ENCODE peak calls at places on chromosome 15, in six cellular contexts. T is upper lobe of left lung, S is HCT116, R is Panc1, E is prostate gland, N is H1. X is an unnamed sample.

GRCh38 chr15:71092056-71092600 is 23.1 kb upstream of the THSD4 start:
- DNase-seq in N (peak; percentile 30), T (no peak), R (no peak), E (no peak), S (no peak), X (no peak)

GRCh38 chr15:36356978-36357582 is 222.3 kb upstream of the CDIN1 start:
- DNase-seq in R (no peak), N (no peak), E (no peak), S (no peak), T (no peak), X (no peak)

GRCh38 chr15:60351066-60351465 is 46.7 kb downstream of the ANXA2 start:
- DNase-seq in T (no peak), N (no peak), E (no peak), S (no peak), R (no peak), X (no peak)

GRCh38 chr15:60215225-60215963 is 182.4 kb downstream of the ANXA2 start:
- DNase-seq in R (no peak), S (no peak), T (peak; percentile 30), N (no peak), E (no peak), X (no peak)

GRCh38 chr15:52171386-52171785 is 19.8 kb downstream of the GNB5 start:
- DNase-seq in E (no peak), T (no peak), N (peak; percentile 27), R (no peak), S (no peak), X (no peak)

GRCh38 chr15:39976291-39977274 is 42.7 kb downstream of the EIF2AK4 start:
- DNase-seq in T (peak; percentile 42), E (peak; percentile 68), S (no peak), R (no peak), N (peak; percentile 80), X (peak; percentile 76)

GRCh38 chr15:38868326-38869114 is 303.9 kb upstream of the RASGRP1 start:
- DNase-seq in T (no peak), N (no peak), E (no peak), R (peak; percentile 87), S (peak; percentile 3), X (no peak)

GRCh38 chr15:48646364-48646763 is 855 bp upstream of the FBN1 start:
- DNase-seq in T (no peak), R (no peak), E (no peak), S (no peak), N (no peak), X (no peak)

DNA sequence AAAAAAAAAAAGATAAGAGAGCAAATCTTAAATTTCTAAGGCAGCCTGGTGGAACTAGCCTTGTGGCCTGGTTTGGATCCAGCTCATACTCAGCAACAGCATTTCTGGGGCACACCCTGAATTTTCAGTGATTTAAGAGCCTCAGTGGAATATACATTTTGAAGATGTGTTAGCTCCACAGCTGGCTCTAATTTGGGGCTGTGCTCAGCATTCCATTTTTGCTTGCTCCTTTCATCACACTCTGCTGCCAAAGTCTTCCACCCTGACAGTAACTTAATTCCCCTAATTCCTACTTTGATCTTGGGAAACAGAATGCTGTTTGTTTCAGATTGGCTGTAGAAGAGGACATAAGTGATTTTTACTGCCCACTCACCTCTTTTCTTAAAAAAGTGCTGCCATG is 4.4 kb downstream of the USP50 start:
- DNase-seq in N (no peak), R (no peak), T (no peak), S (no peak), E (no peak), X (no peak)
- TF ChIP-seq POLR2AphosphoS5 in N (no peak), R (no peak), T (no peak), S (no peak), E (no peak), X (no peak)

GRCh38 chr15:87575896-87576295 is 680.6 kb downstream of the NTRK3 start:
- DNase-seq in E (no peak), T (no peak), S (no peak), N (no peak), R (no peak), X (no peak)

GRCh38 chr15:87576486-87577176 is 679.9 kb downstream of the NTRK3 start:
- DNase-seq in R (no peak), E (no peak), N (no peak), T (no peak), S (no peak), X (no peak)

GRCh38 chr15:87579537-87579936 is 677.0 kb downstream of the NTRK3 start:
- DNase-seq in T (no peak), E (no peak), N (no peak), R (no peak), S (no peak), X (no peak)

GRCh38 chr15:87577336-87577735 is 679.2 kb downstream of the NTRK3 start:
- DNase-seq in N (no peak), R (no peak), S (no peak), T (no peak), E (no peak), X (no peak)

GRCh38 chr15:87578776-87579175 is 677.8 kb downstream of the NTRK3 start:
- DNase-seq in T (no peak), N (no peak), R (no peak), S (no peak), E (no peak), X (no peak)
- H3K9me3 ChIP-seq in T (no peaks in the 10 kb centered on the region), N (no peaks in the 10 kb centered on the region), R (no peaks in the 10 kb centered on the region), S (peaks cover 20% of the 10 kb centered on the region), E (no peaks in the 10 kb centered on the region), X (no peaks in the 10 kb centered on the region)

GRCh38 chr15:41558400-41559238 is at the start of gene TYRO3:
- DNase-seq in S (no peak), E (peak; percentile 55), N (peak; percentile 82), R (no peak), T (peak; percentile 61), X (peak; percentile 88)

GRCh38 chr15:41556657-41557056 is 2.4 kb upstream of the TYRO3 start:
- DNase-seq in R (no peak), S (no peak), T (no peak), N (no peak), E (no peak), X (no peak)

GRCh38 chr15:41559239-41559488 is 152 bp downstream of the TYRO3 start:
- DNase-seq in S (no peak), N (no peak), E (no peak), T (no peak), R (no peak), X (no peak)

GRCh38 chr15:41559489-41560177 is 621 bp downstream of the TYRO3 start:
- DNase-seq in N (peak; percentile 64), T (peak; percentile 31), E (no peak), R (no peak), S (no peak), X (peak; percentile 74)

GRCh38 chr15:41557673-41558399 is 1.2 kb upstream of the TYRO3 start:
- DNase-seq in T (peak; percentile 62), R (no peak), E (no peak), N (peak; percentile 84), S (peak; percentile 52), X (peak; percentile 88)
- TF ChIP-seq POLR2AphosphoS5 in T (no peak), R (no peak), E (peak; percentile 6), N (no peak), S (no peak), X (peak; percentile 61)

GRCh38 chr15:22232675-22233074 is 152.3 kb downstream of the OR4M2 start:
- DNase-seq in T (no peak), E (no peak), S (no peak), N (no peak), R (no peak), X (no peak)
- H3K9me3 ChIP-seq in T (no peaks in the 10 kb centered on the region), E (no peaks in the 10 kb centered on the region), S (peaks cover 58% of the 10 kb centered on the region), N (peaks cover 77% of the 10 kb centered on the region), R (no peaks in the 10 kb centered on the region), X (peaks cover 7% of the 10 kb centered on the region)

GRCh38 chr15:88913850-88914169 is 631 bp upstream of the MFGE8 start:
- DNase-seq in N (no peak), S (no peak), R (no peak), E (no peak), T (no peak), X (no peak)

GRCh38 chr15:88920186-88920891 is 7.2 kb upstream of the MFGE8 start:
- DNase-seq in N (peak; percentile 41), R (no peak), T (no peak), S (no peak), E (no peak), X (no peak)

GRCh38 chr15:88917764-88918163 is 4.6 kb upstream of the MFGE8 start:
- DNase-seq in R (no peak), T (no peak), S (no peak), E (no peak), N (no peak), X (no peak)

GRCh38 chr15:88915354-88915753 is 2.2 kb upstream of the MFGE8 start:
- DNase-seq in E (no peak), S (no peak), T (no peak), R (no peak), N (no peak), X (no peak)

GRCh38 chr15:88918738-88919137 is 5.6 kb upstream of the MFGE8 start:
- DNase-seq in S (peak; percentile 90), E (no peak), R (peak; percentile 95), T (peak; percentile 84), N (peak; percentile 31), X (no peak)
- TF ChIP-seq POLR2AphosphoS5 in S (peak; percentile 55), E (peak; percentile 35), R (peak; percentile 74), T (peak; percentile 77), N (no peak), X (no peak)

GRCh38 chr15:61613138-61613537 is 384.0 kb upstream of the RORA start:
- DNase-seq in E (no peak), T (no peak), N (no peak), S (no peak), R (no peak), X (no peak)
- H3K9me3 ChIP-seq in E (no peaks in the 10 kb centered on the region), T (peaks cover 3% of the 10 kb centered on the region), N (no peaks in the 10 kb centered on the region), S (peaks cover 4% of the 10 kb centered on the region), R (no peaks in the 10 kb centered on the region), X (peaks cover 33% of the 10 kb centered on the region)

DNA sequence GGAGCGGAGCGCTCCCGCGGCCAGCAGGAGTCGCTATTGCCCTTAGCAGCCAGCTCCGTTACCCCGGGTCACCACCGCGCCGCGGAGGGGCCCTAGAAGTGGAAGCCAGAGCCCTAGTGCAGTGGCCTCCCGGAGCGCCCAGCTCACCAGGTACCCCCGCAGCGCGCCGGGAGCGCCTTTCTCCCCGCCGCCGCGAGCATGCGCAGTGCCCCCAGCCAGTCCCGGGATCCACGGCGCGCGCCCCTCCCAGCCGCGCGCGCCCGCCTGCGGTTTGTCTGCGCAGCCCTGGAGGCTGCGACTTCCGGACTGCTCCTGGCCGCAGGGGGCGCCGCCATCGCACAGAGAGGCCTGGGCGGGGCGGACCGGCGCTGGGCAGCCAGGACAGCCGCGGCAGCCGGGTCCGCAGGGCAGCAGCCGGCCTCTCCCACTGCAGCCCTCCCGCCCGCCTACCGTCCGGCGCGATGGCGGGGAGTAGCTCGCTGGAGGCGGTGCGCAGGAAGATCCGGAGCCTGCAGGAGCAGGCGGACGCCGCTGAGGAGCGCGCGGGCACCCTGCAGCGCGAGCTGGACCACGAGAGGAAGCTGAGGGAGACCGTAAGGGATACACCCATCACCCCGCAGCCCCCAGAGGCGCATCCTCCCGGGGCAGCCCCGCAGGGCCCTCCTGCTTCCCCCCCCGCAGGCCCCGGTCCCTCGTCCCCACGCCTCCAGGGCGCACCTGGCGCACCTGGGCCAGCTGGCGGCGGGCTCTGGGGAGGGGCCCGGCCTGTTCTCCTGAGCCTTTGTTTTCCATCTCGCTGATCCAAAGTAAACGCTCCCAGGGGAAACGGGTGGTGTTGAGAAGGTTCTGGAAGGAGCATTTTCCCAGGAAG is 5.8 kb downstream of the TPM1 start:
- DNase-seq in E (peak; percentile 89), T (peak; percentile 94), S (peak; percentile 70), N (peak; percentile 98), R (peak; percentile 87), X (peak; percentile 97)
- TF ChIP-seq POLR2AphosphoS5 in E (peak; percentile 57), T (peak; percentile 59), S (peak; percentile 58), N (peak; percentile 92), R (peak; percentile 83), X (peak; percentile 64)

X was measured in spleen.